ENCODE peak calls at places on chromosome 3, in four cellular contexts. One of them, this sample, is unnamed.

GRCh38 chr3:168858327-168858726 is 762.6 kb upstream of the GOLIM4 start:
- DNase-seq in adipocyte: no peak
- DNase-seq in GM23248: no peak
- DNase-seq in DND-41: no peak
- DNase-seq in this sample: no peak

GRCh38 chr3:125186800-125187598 is 25.5 kb downstream of the SLC12A8 start:
- DNase-seq in adipocyte: no peak
- DNase-seq in GM23248: no peak
- DNase-seq in DND-41: no peak
- DNase-seq in this sample: no peak

GRCh38 chr3:73572371-73572770 is 52.4 kb downstream of the PDZRN3 start:
- DNase-seq in adipocyte: no peak
- DNase-seq in GM23248: no peak
- DNase-seq in DND-41: no peak
- DNase-seq in this sample: peak; percentile 44

GRCh38 chr3:192920406-192920805 is 2.8 kb upstream of the MB21D2 start:
- DNase-seq in adipocyte: no peak
- DNase-seq in GM23248: no peak
- DNase-seq in DND-41: no peak
- DNase-seq in this sample: no peak

GRCh38 chr3:134364936-134365765 is 9.1 kb downstream of the AMOTL2 start:
- DNase-seq in adipocyte: no peak
- DNase-seq in GM23248: peak; percentile 56
- DNase-seq in DND-41: peak; percentile 83
- DNase-seq in this sample: no peak

GRCh38 chr3:31772155-31772761 is 208.8 kb downstream of the OSBPL10 start:
- DNase-seq in adipocyte: no peak
- DNase-seq in GM23248: peak; percentile 18
- DNase-seq in DND-41: no peak
- DNase-seq in this sample: peak; percentile 39

GRCh38 chr3:1330107-1330506 is 237.3 kb downstream of the CNTN6 start:
- DNase-seq in adipocyte: no peak
- DNase-seq in GM23248: no peak
- DNase-seq in DND-41: no peak
- DNase-seq in this sample: no peak

GRCh38 chr3:58008140-58009025 is at the start of gene FLNB:
- DNase-seq in adipocyte: peak; percentile 92
- DNase-seq in GM23248: peak; percentile 88
- DNase-seq in DND-41: peak; percentile 83
- DNase-seq in this sample: no peak

GRCh38 chr3:146380052-146380451 is 89.3 kb downstream of the PLSCR2 start:
- DNase-seq in adipocyte: no peak
- DNase-seq in GM23248: no peak
- DNase-seq in DND-41: no peak
- DNase-seq in this sample: no peak

GRCh38 chr3:69718832-69719231 is 20.4 kb upstream of the MITF start:
- DNase-seq in adipocyte: no peak
- DNase-seq in GM23248: no peak
- DNase-seq in DND-41: no peak
- DNase-seq in this sample: no peak

GRCh38 chr3:137761563-137762503 is 2.3 kb upstream of the SOX14 start:
- DNase-seq in adipocyte: no peak
- DNase-seq in GM23248: no peak
- DNase-seq in DND-41: no peak
- DNase-seq in this sample: no peak

GRCh38 chr3:53183514-53183913 is 22.5 kb downstream of the PRKCD start:
- DNase-seq in adipocyte: no peak
- DNase-seq in GM23248: no peak
- DNase-seq in DND-41: no peak
- DNase-seq in this sample: no peak

GRCh38 chr3:7315037-7315436 is 454.1 kb downstream of the GRM7 start:
- DNase-seq in adipocyte: no peak
- DNase-seq in GM23248: no peak
- DNase-seq in DND-41: no peak
- DNase-seq in this sample: no peak

GRCh38 chr3:17639257-17639656 is 103.2 kb downstream of the TBC1D5 start:
- DNase-seq in adipocyte: peak; percentile 64
- DNase-seq in GM23248: peak; percentile 79
- DNase-seq in DND-41: no peak
- DNase-seq in this sample: peak; percentile 73

GRCh38 chr3:111810909-111811308 is 48.2 kb upstream of the PHLDB2 start:
- DNase-seq in adipocyte: peak; percentile 67
- DNase-seq in GM23248: peak; percentile 91
- DNase-seq in DND-41: no peak
- DNase-seq in this sample: peak; percentile 88

GRCh38 chr3:38017445-38018295 is 11.8 kb downstream of the PLCD1 start:
- DNase-seq in adipocyte: no peak
- DNase-seq in GM23248: no peak
- DNase-seq in DND-41: no peak
- DNase-seq in this sample: no peak

GRCh38 chr3:127304121-127304744 is 16.4 kb upstream of the PRR20G start:
- DNase-seq in adipocyte: no peak
- DNase-seq in GM23248: no peak
- DNase-seq in DND-41: no peak
- DNase-seq in this sample: no peak

GRCh38 chr3:161413127-161413854 is 42.0 kb upstream of the SPTSSB start:
- DNase-seq in adipocyte: peak; percentile 68
- DNase-seq in GM23248: peak; percentile 74
- DNase-seq in DND-41: no peak
- DNase-seq in this sample: peak; percentile 80

GRCh38 chr3:156448300-156448699 is 106.6 kb downstream of the SSR3 start:
- DNase-seq in adipocyte: peak; percentile 31
- DNase-seq in GM23248: peak; percentile 60
- DNase-seq in DND-41: peak; percentile 14
- DNase-seq in this sample: no peak

GRCh38 chr3:157913751-157914150 is 192.5 kb downstream of the SHOX2 start:
- DNase-seq in adipocyte: peak; percentile 94
- DNase-seq in GM23248: peak; percentile 15
- DNase-seq in DND-41: no peak
- DNase-seq in this sample: no peak
- H3K9ac ChIP-seq in adipocyte: peak overlapping the region; percentile 25
- H3K9ac ChIP-seq in GM23248: no peak overlapping the region
- H3K9ac ChIP-seq in DND-41: no peak overlapping the region
- H3K9ac ChIP-seq in this sample: no peak overlapping the region

DNA sequence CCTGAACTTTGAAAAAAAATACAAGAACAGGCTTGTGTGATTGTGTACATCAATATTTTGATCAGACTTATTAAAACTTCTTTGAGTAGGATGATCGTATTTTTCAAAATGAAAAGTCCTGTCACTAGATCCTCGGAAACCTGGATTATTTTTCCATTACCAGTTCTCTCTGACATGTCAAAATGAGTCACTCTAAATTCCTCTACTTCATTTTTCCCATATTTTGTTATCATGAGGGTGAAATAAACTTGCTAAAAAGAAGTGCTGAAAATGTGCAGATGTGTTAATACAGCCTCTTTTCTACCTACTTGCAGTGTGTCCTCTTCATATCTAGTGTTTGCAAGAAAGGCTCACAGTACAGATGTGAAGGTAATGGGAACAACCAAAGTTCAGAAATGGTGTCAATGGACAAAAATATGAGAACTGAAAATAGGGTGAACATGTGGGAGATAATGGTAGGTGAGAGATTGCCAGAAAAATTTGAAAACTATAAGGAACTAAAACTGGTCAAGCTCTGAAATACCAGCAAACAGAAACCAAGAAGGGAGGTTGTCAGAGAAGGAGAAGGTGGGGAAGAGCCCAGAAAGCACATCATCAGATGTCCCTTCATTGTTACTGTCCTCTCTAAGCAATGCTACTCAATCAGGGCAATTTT is 108.2 kb downstream of the EOMES start:
- DNase-seq in adipocyte: peak; percentile 57
- DNase-seq in GM23248: peak; percentile 70
- DNase-seq in DND-41: no peak
- DNase-seq in this sample: peak; percentile 58
- H3K9ac ChIP-seq in adipocyte: no peak overlapping the region
- H3K9ac ChIP-seq in GM23248: peak overlapping the region; percentile 15
- H3K9ac ChIP-seq in DND-41: no peak overlapping the region
- H3K9ac ChIP-seq in this sample: peak overlapping the region; percentile 24

GRCh38 chr3:39222939-39223338 is 30.5 kb upstream of the XIRP1 start:
- DNase-seq in adipocyte: no peak
- DNase-seq in GM23248: no peak
- DNase-seq in DND-41: no peak
- DNase-seq in this sample: no peak

GRCh38 chr3:39224288-39224687 is 31.9 kb upstream of the XIRP1 start:
- DNase-seq in adipocyte: no peak
- DNase-seq in GM23248: no peak
- DNase-seq in DND-41: no peak
- DNase-seq in this sample: no peak

GRCh38 chr3:39219702-39220101 is 27.3 kb upstream of the XIRP1 start:
- DNase-seq in adipocyte: no peak
- DNase-seq in GM23248: no peak
- DNase-seq in DND-41: no peak
- DNase-seq in this sample: no peak

GRCh38 chr3:39222462-39222861 is 30.1 kb upstream of the XIRP1 start:
- DNase-seq in adipocyte: no peak
- DNase-seq in GM23248: no peak
- DNase-seq in DND-41: no peak
- DNase-seq in this sample: no peak

GRCh38 chr3:39220551-39221530 is 28.4 kb upstream of the XIRP1 start:
- DNase-seq in adipocyte: no peak
- DNase-seq in GM23248: no peak
- DNase-seq in DND-41: no peak
- DNase-seq in this sample: no peak
- H3K9ac ChIP-seq in adipocyte: no peak overlapping the region
- H3K9ac ChIP-seq in GM23248: no peak overlapping the region
- H3K9ac ChIP-seq in DND-41: no peak overlapping the region
- H3K9ac ChIP-seq in this sample: no peak overlapping the region

GRCh38 chr3:15649831-15650230 is 48.3 kb downstream of the BTD start:
- DNase-seq in adipocyte: no peak
- DNase-seq in GM23248: no peak
- DNase-seq in DND-41: no peak
- DNase-seq in this sample: no peak

GRCh38 chr3:15649341-15649740 is 47.8 kb downstream of the BTD start:
- DNase-seq in adipocyte: no peak
- DNase-seq in GM23248: no peak
- DNase-seq in DND-41: no peak
- DNase-seq in this sample: no peak

GRCh38 chr3:15645740-15646490 is 44.4 kb downstream of the BTD start:
- DNase-seq in adipocyte: peak; percentile 91
- DNase-seq in GM23248: peak; percentile 92
- DNase-seq in DND-41: no peak
- DNase-seq in this sample: peak; percentile 98

GRCh38 chr3:15646924-15647511 is 45.5 kb downstream of the BTD start:
- DNase-seq in adipocyte: peak; percentile 95
- DNase-seq in GM23248: peak; percentile 99
- DNase-seq in DND-41: peak; percentile 62
- DNase-seq in this sample: peak; percentile 100

GRCh38 chr3:15647629-15648167 is 46.2 kb downstream of the BTD start:
- DNase-seq in adipocyte: peak; percentile 66
- DNase-seq in GM23248: peak; percentile 92
- DNase-seq in DND-41: peak; percentile 91
- DNase-seq in this sample: peak; percentile 100
- H3K9ac ChIP-seq in adipocyte: peak overlapping the region; percentile 76
- H3K9ac ChIP-seq in GM23248: peak overlapping the region; percentile 84
- H3K9ac ChIP-seq in DND-41: peak overlapping the region; percentile 50
- H3K9ac ChIP-seq in this sample: peak overlapping the region; percentile 93

GRCh38 chr3:47310391-47310790 is 27.6 kb downstream of the KLHL18 start:
- DNase-seq in adipocyte: no peak
- DNase-seq in GM23248: no peak
- DNase-seq in DND-41: no peak
- DNase-seq in this sample: no peak
- H3K9ac ChIP-seq in adipocyte: no peak overlapping the region
- H3K9ac ChIP-seq in GM23248: no peak overlapping the region
- H3K9ac ChIP-seq in DND-41: no peak overlapping the region
- H3K9ac ChIP-seq in this sample: no peak overlapping the region

DNA sequence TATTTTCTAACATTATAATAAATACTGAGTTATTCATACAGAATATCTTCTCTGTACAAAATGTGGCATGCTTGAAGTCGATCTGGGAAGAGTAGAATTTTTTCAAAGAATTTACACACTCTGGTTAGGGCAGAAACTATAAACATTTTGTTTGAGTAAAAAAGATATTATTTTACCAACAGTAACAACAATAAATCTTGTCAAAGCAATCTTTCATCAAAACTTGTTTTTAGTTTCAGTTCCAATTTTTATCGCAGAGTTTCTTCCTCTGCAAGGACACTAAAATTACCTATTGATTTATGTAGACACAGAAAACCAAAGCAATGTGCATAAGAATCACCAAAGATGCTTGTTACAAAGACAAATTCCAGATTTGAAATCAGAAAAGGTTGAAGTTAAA is 62.0 kb downstream of the CGGBP1 start:
- DNase-seq in adipocyte: no peak
- DNase-seq in GM23248: no peak
- DNase-seq in DND-41: no peak
- DNase-seq in this sample: no peak
- H3K9ac ChIP-seq in adipocyte: no peak overlapping the region
- H3K9ac ChIP-seq in GM23248: no peak overlapping the region
- H3K9ac ChIP-seq in DND-41: no peak overlapping the region
- H3K9ac ChIP-seq in this sample: no peak overlapping the region

GRCh38 chr3:48503406-48504050 is 446 bp downstream of the SHISA5 start:
- DNase-seq in adipocyte: peak; percentile 71
- DNase-seq in GM23248: peak; percentile 87
- DNase-seq in DND-41: no peak
- DNase-seq in this sample: peak; percentile 55

GRCh38 chr3:48501196-48501595 is 2.8 kb downstream of the SHISA5 start:
- DNase-seq in adipocyte: no peak
- DNase-seq in GM23248: no peak
- DNase-seq in DND-41: no peak
- DNase-seq in this sample: no peak

GRCh38 chr3:48502121-48502520 is 1.9 kb downstream of the SHISA5 start:
- DNase-seq in adipocyte: no peak
- DNase-seq in GM23248: no peak
- DNase-seq in DND-41: no peak
- DNase-seq in this sample: no peak

GRCh38 chr3:48504051-48504946 is at the start of gene SHISA5:
- DNase-seq in adipocyte: peak; percentile 88
- DNase-seq in GM23248: peak; percentile 78
- DNase-seq in DND-41: no peak
- DNase-seq in this sample: peak; percentile 64

DNA sequence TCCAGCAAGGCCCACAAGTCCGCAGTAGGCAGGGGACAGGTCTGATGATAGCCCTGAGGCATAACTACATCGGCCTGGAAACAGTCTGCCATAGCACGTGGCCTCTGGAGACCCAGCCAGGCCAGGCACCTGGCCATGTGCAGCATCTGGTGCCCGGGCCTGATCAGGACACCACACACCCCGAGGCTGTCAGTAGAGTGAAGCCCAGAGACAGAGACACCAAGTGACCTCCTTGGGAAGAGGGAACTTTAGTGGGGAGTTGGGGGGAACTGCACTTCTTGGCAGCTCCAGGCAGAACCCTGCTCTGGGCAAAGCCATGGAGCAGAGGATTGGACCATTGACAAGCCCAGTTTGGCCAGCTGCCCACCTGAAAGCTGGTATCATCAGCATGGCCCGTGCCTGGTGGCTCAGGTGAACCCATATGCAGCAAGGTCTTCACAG is 1.2 kb downstream of the SHISA5 start:
- DNase-seq in adipocyte: no peak
- DNase-seq in GM23248: peak; percentile 32
- DNase-seq in DND-41: no peak
- DNase-seq in this sample: no peak
- H3K9ac ChIP-seq in adipocyte: no peak overlapping the region
- H3K9ac ChIP-seq in GM23248: peak overlapping the region; percentile 86
- H3K9ac ChIP-seq in DND-41: no peak overlapping the region
- H3K9ac ChIP-seq in this sample: no peak overlapping the region

This sample was measured in astrocyte.